ENCODE peak calls at places on chromosome 19, in seven cellular contexts. One of them, this sample, is unnamed.
A peak's percentile ranks its signal among the peaks of the same experiment; 100 is the strongest.

GRCh38 chr19:7658219-7658686 is 10.6 kb upstream of the RETN start:
- DNase-seq in NCI-H524 treated with DMSO at 0.1 percent for 48 hours: peak; percentile 61
- DNase-seq in fibroblast of gingiva: no peak
- DNase-seq in Calu3: no peak
- DNase-seq in left ventricle myocardium superior: no peak
- DNase-seq in RWPE2: no peak
- DNase-seq in stimulated activated CD4-positive, alpha-beta T cell treated with anti-CD3 and anti-CD28 coated beads, Interleukin-2, amount 100 ng/mL, for 48 hours: peak; percentile 33
- DNase-seq in this sample: peak; percentile 16

GRCh38 chr19:17103177-17103576 is 27.6 kb downstream of the MYO9B start:
- DNase-seq in fibroblast of gingiva: no peak
- DNase-seq in NCI-H524 treated with DMSO at 0.1 percent for 48 hours: no peak
- DNase-seq in RWPE2: no peak
- DNase-seq in Calu3: peak; percentile 7
- DNase-seq in left ventricle myocardium superior: no peak
- DNase-seq in stimulated activated CD4-positive, alpha-beta T cell treated with anti-CD3 and anti-CD28 coated beads, Interleukin-2, amount 100 ng/mL, for 48 hours: no peak
- DNase-seq in this sample: no peak

GRCh38 chr19:51607077-51607476 is 23.1 kb downstream of the SIGLEC5 start:
- DNase-seq in fibroblast of gingiva: no peak
- DNase-seq in RWPE2: no peak
- DNase-seq in left ventricle myocardium superior: no peak
- DNase-seq in NCI-H524 treated with DMSO at 0.1 percent for 48 hours: no peak
- DNase-seq in stimulated activated CD4-positive, alpha-beta T cell treated with anti-CD3 and anti-CD28 coated beads, Interleukin-2, amount 100 ng/mL, for 48 hours: peak; percentile 27
- DNase-seq in Calu3: no peak
- DNase-seq in this sample: no peak

GRCh38 chr19:49877879-49878743 is 609 bp downstream of the TBC1D17 start:
- DNase-seq in Calu3: peak; percentile 100
- DNase-seq in RWPE2: peak; percentile 98
- DNase-seq in stimulated activated CD4-positive, alpha-beta T cell treated with anti-CD3 and anti-CD28 coated beads, Interleukin-2, amount 100 ng/mL, for 48 hours: peak; percentile 99
- DNase-seq in fibroblast of gingiva: peak; percentile 98
- DNase-seq in left ventricle myocardium superior: peak; percentile 99
- DNase-seq in NCI-H524 treated with DMSO at 0.1 percent for 48 hours: peak; percentile 61
- DNase-seq in this sample: peak; percentile 88

GRCh38 chr19:55333870-55334269 is 5.8 kb upstream of the KMT5C start:
- DNase-seq in RWPE2: no peak
- DNase-seq in fibroblast of gingiva: no peak
- DNase-seq in stimulated activated CD4-positive, alpha-beta T cell treated with anti-CD3 and anti-CD28 coated beads, Interleukin-2, amount 100 ng/mL, for 48 hours: no peak
- DNase-seq in Calu3: peak; percentile 62
- DNase-seq in left ventricle myocardium superior: no peak
- DNase-seq in NCI-H524 treated with DMSO at 0.1 percent for 48 hours: no peak
- DNase-seq in this sample: no peak

GRCh38 chr19:51810228-51810627 is 15.3 kb downstream of the FPR3 start:
- DNase-seq in left ventricle myocardium superior: no peak
- DNase-seq in RWPE2: no peak
- DNase-seq in stimulated activated CD4-positive, alpha-beta T cell treated with anti-CD3 and anti-CD28 coated beads, Interleukin-2, amount 100 ng/mL, for 48 hours: no peak
- DNase-seq in Calu3: peak; percentile 7
- DNase-seq in fibroblast of gingiva: no peak
- DNase-seq in NCI-H524 treated with DMSO at 0.1 percent for 48 hours: peak; percentile 2
- DNase-seq in this sample: no peak

GRCh38 chr19:5397804-5398692 is 57.2 kb upstream of the ZNRF4 start:
- DNase-seq in stimulated activated CD4-positive, alpha-beta T cell treated with anti-CD3 and anti-CD28 coated beads, Interleukin-2, amount 100 ng/mL, for 48 hours: no peak
- DNase-seq in RWPE2: no peak
- DNase-seq in Calu3: peak; percentile 17
- DNase-seq in NCI-H524 treated with DMSO at 0.1 percent for 48 hours: no peak
- DNase-seq in left ventricle myocardium superior: no peak
- DNase-seq in fibroblast of gingiva: no peak
- DNase-seq in this sample: peak; percentile 24

GRCh38 chr19:4062576-4063368 is 3.9 kb downstream of the ZBTB7A start:
- DNase-seq in NCI-H524 treated with DMSO at 0.1 percent for 48 hours: no peak
- DNase-seq in Calu3: no peak
- DNase-seq in stimulated activated CD4-positive, alpha-beta T cell treated with anti-CD3 and anti-CD28 coated beads, Interleukin-2, amount 100 ng/mL, for 48 hours: no peak
- DNase-seq in fibroblast of gingiva: no peak
- DNase-seq in RWPE2: no peak
- DNase-seq in left ventricle myocardium superior: no peak
- DNase-seq in this sample: no peak

GRCh38 chr19:48539503-48540096 is 12.4 kb upstream of the SULT2B1 start:
- DNase-seq in Calu3: no peak
- DNase-seq in fibroblast of gingiva: no peak
- DNase-seq in RWPE2: peak; percentile 86
- DNase-seq in left ventricle myocardium superior: no peak
- DNase-seq in NCI-H524 treated with DMSO at 0.1 percent for 48 hours: peak; percentile 8
- DNase-seq in stimulated activated CD4-positive, alpha-beta T cell treated with anti-CD3 and anti-CD28 coated beads, Interleukin-2, amount 100 ng/mL, for 48 hours: no peak
- DNase-seq in this sample: no peak

GRCh38 chr19:48271531-48272151 is 1.8 kb downstream of the ZNF114 start:
- DNase-seq in fibroblast of gingiva: peak; percentile 45
- DNase-seq in stimulated activated CD4-positive, alpha-beta T cell treated with anti-CD3 and anti-CD28 coated beads, Interleukin-2, amount 100 ng/mL, for 48 hours: no peak
- DNase-seq in Calu3: peak; percentile 24
- DNase-seq in NCI-H524 treated with DMSO at 0.1 percent for 48 hours: peak; percentile 64
- DNase-seq in RWPE2: no peak
- DNase-seq in left ventricle myocardium superior: peak; percentile 61
- DNase-seq in this sample: peak; percentile 63

GRCh38 chr19:46635920-46636761 is at the start of gene GNG8:
- DNase-seq in stimulated activated CD4-positive, alpha-beta T cell treated with anti-CD3 and anti-CD28 coated beads, Interleukin-2, amount 100 ng/mL, for 48 hours: no peak
- DNase-seq in fibroblast of gingiva: no peak
- DNase-seq in Calu3: no peak
- DNase-seq in NCI-H524 treated with DMSO at 0.1 percent for 48 hours: no peak
- DNase-seq in left ventricle myocardium superior: no peak
- DNase-seq in RWPE2: peak; percentile 59
- DNase-seq in this sample: no peak

GRCh38 chr19:9721861-9722260 is 46.7 kb downstream of the ZNF846 start:
- DNase-seq in RWPE2: no peak
- DNase-seq in left ventricle myocardium superior: no peak
- DNase-seq in NCI-H524 treated with DMSO at 0.1 percent for 48 hours: no peak
- DNase-seq in Calu3: no peak
- DNase-seq in stimulated activated CD4-positive, alpha-beta T cell treated with anti-CD3 and anti-CD28 coated beads, Interleukin-2, amount 100 ng/mL, for 48 hours: no peak
- DNase-seq in fibroblast of gingiva: no peak
- DNase-seq in this sample: no peak

GRCh38 chr19:10975374-10976036 is 14.7 kb downstream of the SMARCA4 start:
- DNase-seq in Calu3: no peak
- DNase-seq in NCI-H524 treated with DMSO at 0.1 percent for 48 hours: no peak
- DNase-seq in left ventricle myocardium superior: peak; percentile 71
- DNase-seq in RWPE2: no peak
- DNase-seq in fibroblast of gingiva: peak; percentile 57
- DNase-seq in stimulated activated CD4-positive, alpha-beta T cell treated with anti-CD3 and anti-CD28 coated beads, Interleukin-2, amount 100 ng/mL, for 48 hours: no peak
- DNase-seq in this sample: no peak

GRCh38 chr19:30362156-30362754 is 9.9 kb upstream of the ZNF536 start:
- DNase-seq in RWPE2: no peak
- DNase-seq in stimulated activated CD4-positive, alpha-beta T cell treated with anti-CD3 and anti-CD28 coated beads, Interleukin-2, amount 100 ng/mL, for 48 hours: no peak
- DNase-seq in left ventricle myocardium superior: no peak
- DNase-seq in NCI-H524 treated with DMSO at 0.1 percent for 48 hours: no peak
- DNase-seq in Calu3: no peak
- DNase-seq in fibroblast of gingiva: no peak
- DNase-seq in this sample: no peak